ENCODE peak calls at places on chromosome 21, in four cellular contexts. X is adipocyte, C is H7, K is astrocyte of the cerebellum. H is an unnamed sample.

GRCh38 chr21:42563261-42564045 is 49.8 kb downstream of the SLC37A1 start:
- DNase-seq in K (no peak), C (no peak), X (no peak), H (no peak)

GRCh38 chr21:19535356-19535755 is 1131.8 kb upstream of the TMPRSS15 start:
- DNase-seq in C (no peak), X (no peak), K (no peak), H (no peak)

GRCh38 chr21:45596704-45597318 is 46.7 kb upstream of the PCBP3 start:
- DNase-seq in K (no peak), C (peak; percentile 93), X (peak; percentile 81), H (peak; percentile 65)

GRCh38 chr21:45004059-45004422 is 64.2 kb downstream of the SLX9 start:
- DNase-seq in X (no peak), C (no peak), K (no peak), H (no peak)

GRCh38 chr21:33470701-33471100 is 9.1 kb downstream of the TMEM50B start:
- DNase-seq in K (no peak), X (no peak), C (no peak), H (no peak)

GRCh38 chr21:43287974-43288755 is 119.4 kb downstream of the CRYAA start:
- DNase-seq in C (no peak), K (no peak), X (no peak), H (no peak)

GRCh38 chr21:16522512-16522911 is 792.7 kb downstream of the USP25 start:
- DNase-seq in X (peak; percentile 45), K (no peak), C (no peak), H (no peak)

GRCh38 chr21:32340863-32341848 is 42.5 kb downstream of the MRAP start:
- DNase-seq in C (no peak), K (no peak), X (no peak), H (no peak)

GRCh38 chr21:39527067-39527595 is 75.4 kb downstream of the SH3BGR start:
- DNase-seq in K (no peak), C (no peak), X (no peak), H (no peak)